ENCODE peak calls at places on chromosome 1, in six cellular contexts. T, U, E, F, A and G are unnamed samples.

GRCh38 chr1:24641646-24642151 is 1.4 kb upstream of the SRRM1 start:
- DNase-seq in U (peak), F (peak), A (no peak), E (peak), T (no peak), G (peak)

GRCh38 chr1:160711528-160712311 is at the start of gene CD48:
- DNase-seq in E (no peak), T (no peak), F (no peak), A (no peak), U (no peak), G (peak)

GRCh38 chr1:241413974-241414373 is 57.0 kb upstream of the RGS7 start:
- DNase-seq in F (no peak), T (no peak), U (no peak), E (no peak), A (no peak), G (no peak)

GRCh38 chr1:201226178-201226514 is 35.5 kb downstream of the IGFN1 start:
- DNase-seq in A (no peak), E (no peak), F (no peak), U (no peak), T (no peak), G (no peak)

GRCh38 chr1:154463512-154463990 is 38.5 kb upstream of the TDRD10 start:
- DNase-seq in T (no peak), E (no peak), A (no peak), U (no peak), F (no peak), G (no peak)

GRCh38 chr1:67771152-67771551 is 62.1 kb downstream of the GNG12 start:
- DNase-seq in T (no peak), U (peak), E (peak), A (no peak), F (no peak), G (no peak)

GRCh38 chr1:58515794-58516401 is 30.6 kb downstream of the OMA1 start:
- DNase-seq in F (no peak), U (peak), A (peak), T (peak), E (peak), G (peak)

GRCh38 chr1:153818876-153819275 is 43.7 kb downstream of the SLC27A3 start:
- DNase-seq in E (no peak), T (no peak), F (no peak), A (no peak), U (no peak), G (no peak)

GRCh38 chr1:69700770-69701169 is 133.0 kb downstream of the LRRC7 start:
- DNase-seq in U (peak), E (peak), F (no peak), A (no peak), T (no peak), G (no peak)

GRCh38 chr1:99119193-99119592 is 114.5 kb upstream of the PLPPR5 start:
- DNase-seq in A (no peak), E (peak), F (no peak), T (no peak), U (peak), G (no peak)

GRCh38 chr1:214846276-214846675 is 236.3 kb upstream of the KCNK2 start:
- DNase-seq in F (no peak), T (no peak), U (no peak), E (no peak), A (no peak), G (no peak)

GRCh38 chr1:113219377-113219776 is 146.4 kb downstream of the LRIG2 start:
- DNase-seq in A (no peak), E (no peak), F (no peak), U (no peak), T (no peak), G (no peak)

GRCh38 chr1:93707956-93708355 is 26.3 kb upstream of the BCAR3 start:
- DNase-seq in U (no peak), A (no peak), F (no peak), T (no peak), E (no peak), G (peak)

GRCh38 chr1:237864338-237865244 is 26.1 kb downstream of the ZP4 start:
- DNase-seq in E (peak), F (peak), A (no peak), T (no peak), U (peak), G (peak)

GRCh38 chr1:51699376-51699775 is 82.5 kb downstream of the OSBPL9 start:
- DNase-seq in A (no peak), F (no peak), T (no peak), U (no peak), E (no peak), G (no peak)

GRCh38 chr1:59720716-59721115 is 94.0 kb upstream of the HOOK1 start:
- DNase-seq in U (no peak), F (no peak), T (no peak), A (no peak), E (no peak), G (no peak)

GRCh38 chr1:59714966-59715365 is 99.8 kb upstream of the HOOK1 start:
- DNase-seq in U (no peak), E (no peak), T (no peak), A (no peak), F (no peak), G (no peak)

GRCh38 chr1:59718989-59719360 is 95.8 kb upstream of the HOOK1 start:
- DNase-seq in E (no peak), T (no peak), A (no peak), U (no peak), F (no peak), G (no peak)

GRCh38 chr1:59716551-59717231 is 98.1 kb upstream of the HOOK1 start:
- DNase-seq in A (no peak), E (no peak), T (no peak), F (no peak), U (no peak), G (no peak)

GRCh38 chr1:59718064-59718988 is 96.4 kb upstream of the HOOK1 start:
- DNase-seq in E (peak), F (no peak), A (no peak), U (no peak), T (no peak), G (no peak)
- TF ChIP-seq CTCF in E (peak), F (no peak), A (no peak), U (no peak), T (peak), G (no peak)

GRCh38 chr1:32783851-32784250 is 33.3 kb downstream of the YARS1 start:
- DNase-seq in A (no peak), E (no peak), T (no peak), U (no peak), F (no peak), G (no peak)

GRCh38 chr1:32782086-32782485 is 35.1 kb downstream of the YARS1 start:
- DNase-seq in T (no peak), F (no peak), U (no peak), E (no peak), A (no peak), G (no peak)

GRCh38 chr1:32791881-32792280 is 25.3 kb downstream of the YARS1 start:
- DNase-seq in U (no peak), E (no peak), F (no peak), A (no peak), T (no peak), G (no peak)

GRCh38 chr1:32784817-32785216 is 32.3 kb downstream of the YARS1 start:
- DNase-seq in F (no peak), T (no peak), A (no peak), E (no peak), U (no peak), G (no peak)

GRCh38 chr1:32786856-32787255 is 30.3 kb downstream of the YARS1 start:
- DNase-seq in U (no peak), T (no peak), E (peak), F (no peak), A (no peak), G (no peak)
- TF ChIP-seq CTCF in U (no peak), T (no peak), E (peak), F (peak), A (peak), G (no peak)

GRCh38 chr1:1463312-1463711 is 8.3 kb upstream of the ATAD3B start:
- DNase-seq in E (no peak), F (no peak), A (no peak), T (no peak), U (no peak), G (no peak)

GRCh38 chr1:1460540-1461130 is 10.9 kb upstream of the ATAD3B start:
- DNase-seq in A (no peak), U (no peak), T (no peak), F (no peak), E (no peak), G (no peak)

GRCh38 chr1:1462318-1462966 is 9.1 kb upstream of the ATAD3B start:
- DNase-seq in E (no peak), F (no peak), T (peak), U (peak), A (no peak), G (peak)

GRCh38 chr1:1461721-1462317 is 9.7 kb upstream of the ATAD3B start:
- DNase-seq in U (no peak), E (no peak), T (no peak), F (no peak), A (no peak), G (no peak)
- TF ChIP-seq CTCF in U (no peak), E (no peak), T (no peak), F (no peak), A (no peak), G (no peak)

GRCh38 chr1:197915797-197916686 is 1.1 kb upstream of the LHX9 start:
- DNase-seq in T (peak), A (peak), E (peak), F (no peak), U (no peak), G (no peak)
- TF ChIP-seq CTCF in T (peak), A (peak), E (peak), F (peak), U (peak), G (peak)

GRCh38 chr1:220775238-220775853 is 11.4 kb upstream of the MTARC1 start:
- DNase-seq in A (no peak), U (no peak), F (no peak), E (peak), T (no peak), G (peak)
- TF ChIP-seq CTCF in A (peak), U (peak), F (peak), E (peak), T (peak), G (peak)

DNA sequence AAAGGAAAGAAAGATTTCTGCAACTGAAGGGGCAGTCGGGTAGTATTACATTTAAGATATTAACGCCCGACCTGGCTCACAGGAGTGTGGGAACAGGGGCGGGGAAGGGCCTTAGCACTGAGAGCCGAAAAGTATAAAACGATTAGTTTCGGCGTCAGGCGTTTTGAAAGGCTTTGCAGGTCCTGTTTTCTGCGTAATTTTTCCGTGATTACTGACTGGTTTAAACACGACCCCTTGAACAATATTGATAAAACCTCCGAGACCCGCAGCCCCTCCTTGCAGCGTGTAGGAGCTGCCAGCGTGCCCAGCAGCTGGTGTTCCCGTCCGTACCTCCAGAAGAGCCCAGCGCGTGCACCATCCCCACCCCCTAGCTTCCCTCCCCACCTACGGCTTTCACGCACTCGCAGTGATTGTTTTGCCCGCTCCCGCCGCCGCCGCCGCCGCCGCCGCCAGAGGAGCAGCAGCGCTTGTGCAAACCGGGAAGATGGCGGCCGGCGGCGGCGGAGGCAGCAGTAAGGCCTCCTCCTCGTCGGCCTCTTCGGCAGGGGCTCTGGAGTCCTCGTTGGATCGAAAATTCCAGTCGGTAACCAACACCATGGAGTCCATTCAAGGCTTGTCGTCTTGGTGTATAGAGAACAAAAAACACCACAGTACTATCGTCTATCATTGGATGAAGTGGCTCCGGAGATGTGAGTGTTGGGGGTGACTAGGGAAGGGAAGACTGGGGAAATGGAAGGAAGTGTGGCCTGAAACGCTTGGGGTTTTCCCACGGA is 470 bp downstream of the RPRD2 start:
- DNase-seq in E (peak), T (no peak), U (peak), F (peak), A (no peak), G (peak)
- TF ChIP-seq CTCF in E (no peak), T (no peak), U (no peak), F (no peak), A (no peak), G (no peak)

GRCh38 chr1:1777950-1778826 is at the start of gene NADK:
- DNase-seq in U (peak), F (no peak), E (peak), A (no peak), T (no peak), G (peak)
- TF ChIP-seq CTCF in U (no peak), F (no peak), E (no peak), A (no peak), T (no peak), G (no peak)

DNA sequence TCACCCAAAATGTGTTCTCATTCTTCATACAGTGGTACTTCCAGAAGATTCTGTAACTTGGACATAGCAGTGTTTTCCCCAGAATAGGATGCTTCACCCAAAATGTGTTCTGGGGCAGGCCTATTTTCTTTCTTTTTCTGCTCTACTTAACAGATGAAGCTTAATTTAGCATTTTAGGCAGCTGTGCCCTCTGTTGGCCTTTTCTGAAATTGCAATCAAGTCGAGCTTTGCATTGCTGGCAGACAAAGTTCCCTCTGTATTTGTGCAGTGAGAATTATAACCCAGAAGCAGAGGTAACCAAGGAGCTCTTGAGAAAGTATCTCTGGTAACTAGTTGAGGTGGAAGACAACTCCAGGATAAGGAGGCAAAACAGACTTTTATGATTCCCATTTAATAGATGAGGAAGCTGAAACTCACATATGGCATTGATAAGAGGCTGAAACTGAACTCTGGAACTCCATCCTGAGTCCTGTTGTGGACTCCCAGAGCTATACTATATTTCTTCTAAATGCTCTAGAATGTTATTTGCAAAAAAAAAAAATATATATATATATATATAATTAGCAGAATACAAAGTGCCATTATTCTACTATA is 50.3 kb upstream of the L1TD1 start:
- DNase-seq in U (no peak), A (peak), T (peak), F (no peak), E (peak), G (peak)
- TF ChIP-seq CTCF in U (peak), A (peak), T (peak), F (peak), E (peak), G (peak)

GRCh38 chr1:42931108-42931539 is 27.5 kb downstream of the SLC2A1 start:
- DNase-seq in U (no peak), A (no peak), E (peak), T (no peak), F (peak), G (peak)
- TF ChIP-seq CTCF in U (peak), A (peak), E (peak), T (peak), F (peak), G (peak)

GRCh38 chr1:167207940-167208623 is 12.6 kb upstream of the POU2F1 start:
- DNase-seq in E (no peak), T (no peak), F (no peak), A (no peak), U (no peak), G (no peak)
- TF ChIP-seq CTCF in E (peak), T (peak), F (no peak), A (peak), U (no peak), G (no peak)